ENCODE peak calls at places on chromosomes 6 and 20, in nine cellular contexts. W is cardiac muscle cell; J is heart right ventricle; K is CD8-positive, alpha-beta T cell; R is right atrium auricular region; X is trophoblast cell; C is A549; U is effector memory CD4-positive, alpha-beta T cell; O is IMR-90. V is an unnamed sample.
A peak's percentile ranks its signal among the peaks of the same experiment; 100 is the strongest.

GRCh38 chr6:84738996-84739865 is 25.2 kb downstream of the TBX18 start:
- DNase-seq in K (no peak), U (no peak), R (no peak), C (no peak), W (no peak), X (no peak), O (no peak), J (no peak), V (no peak)

GRCh38 chr6:106084973-106085686 is 1.0 kb upstream of the PRDM1 start:
- DNase-seq in R (no peak), K (no peak), J (no peak), X (no peak), U (no peak), O (peak; percentile 68), W (no peak), C (no peak), V (no peak)

GRCh38 chr6:156839591-156840001 is 62.4 kb downstream of the ARID1B start:
- DNase-seq in K (no peak), J (no peak), X (no peak), C (no peak), O (peak; percentile 67), W (peak; percentile 60), R (peak; percentile 71), U (no peak), V (no peak)

GRCh38 chr20:31440012-31440659 is at the start of gene DEFB123:
- DNase-seq in W (no peak), R (no peak), K (no peak), X (no peak), C (no peak), O (no peak), J (no peak), U (no peak), V (no peak)

GRCh38 chr6:99013661-99014458 is 66.1 kb upstream of the FBXL4 start:
- DNase-seq in X (no peak), C (no peak), U (no peak), O (peak; percentile 23), R (no peak), K (no peak), J (no peak), W (no peak), V (no peak)

GRCh38 chr6:169291639-169292339 is 38.1 kb upstream of the THBS2 start:
- DNase-seq in K (no peak), U (no peak), C (peak; percentile 32), X (peak; percentile 63), J (no peak), R (no peak), O (no peak), W (no peak), V (no peak)

GRCh38 chr6:157964139-157964538 is 17.5 kb upstream of the SYNJ2 start:
- DNase-seq in J (no peak), W (no peak), K (no peak), C (no peak), X (no peak), R (no peak), O (peak; percentile 38), U (no peak), V (no peak)

GRCh38 chr6:161168281-161168891 is 105.5 kb downstream of the AGPAT4 start:
- DNase-seq in X (no peak), W (no peak), U (no peak), O (peak; percentile 99), R (peak; percentile 54), J (no peak), C (peak; percentile 6), K (no peak), V (no peak)

GRCh38 chr6:158751192-158751591 is 68.0 kb downstream of the EZR start:
- DNase-seq in R (no peak), K (no peak), O (no peak), C (no peak), U (no peak), W (no peak), X (no peak), J (no peak), V (no peak)

GRCh38 chr6:31729979-31730630 is 1.0 kb upstream of the DDAH2 start:
- DNase-seq in C (peak; percentile 53), R (peak; percentile 92), W (peak; percentile 97), O (peak; percentile 85), U (peak; percentile 60), X (peak; percentile 65), K (peak; percentile 67), J (peak; percentile 93), V (peak; percentile 82)

GRCh38 chr20:53642196-53643030 is 48.8 kb upstream of the ZNF217 start:
- DNase-seq in W (peak; percentile 54), C (peak; percentile 81), J (no peak), R (no peak), O (peak; percentile 50), U (peak; percentile 16), X (peak; percentile 60), K (peak; percentile 52), V (peak; percentile 53)

GRCh38 chr20:20450461-20451027 is 82.6 kb downstream of the INSM1 start:
- DNase-seq in C (no peak), U (no peak), R (no peak), K (no peak), X (no peak), J (peak; percentile 60), W (no peak), O (no peak), V (no peak)

GRCh38 chr20:59785118-59785959 is 148.1 kb downstream of the SYCP2 start:
- DNase-seq in U (no peak), X (no peak), K (no peak), R (peak; percentile 34), J (no peak), C (no peak), W (no peak), O (no peak), V (no peak)

GRCh38 chr6:136822051-136822378 is 377 bp upstream of the PEX7 start:
- DNase-seq in K (no peak), X (no peak), J (no peak), C (peak; percentile 3), U (no peak), R (no peak), W (no peak), O (peak; percentile 62), V (peak; percentile 14)

GRCh38 chr20:19515074-19515473 is 243.0 kb upstream of the RIN2 start:
- DNase-seq in C (no peak), U (no peak), X (no peak), K (no peak), R (no peak), J (no peak), W (no peak), O (no peak), V (no peak)

GRCh38 chr20:10936786-10937185 is 263.0 kb upstream of the JAG1 start:
- DNase-seq in J (no peak), K (no peak), O (no peak), C (no peak), R (no peak), X (no peak), U (no peak), W (no peak), V (no peak)

GRCh38 chr6:169950558-169950957 is 199.1 kb downstream of the ERMARD start:
- DNase-seq in K (peak; percentile 51), R (peak; percentile 36), O (no peak), U (no peak), X (no peak), W (no peak), C (no peak), J (no peak), V (peak; percentile 57)

GRCh38 chr6:49668083-49668511 is 31.5 kb upstream of the RHAG start:
- DNase-seq in J (no peak), X (no peak), O (no peak), C (no peak), K (no peak), W (no peak), R (no peak), U (no peak), V (no peak)

GRCh38 chr6:30062471-30063178 is 1.6 kb downstream of the POLR1H start:
- DNase-seq in J (no peak), C (no peak), O (no peak), U (no peak), R (no peak), W (no peak), X (no peak), K (no peak), V (peak; percentile 12)
- H3K4me1 ChIP-seq in J (peaks cover 45% of the 10 kb centered on the region), C (peaks cover 26% of the 10 kb centered on the region), O (peaks cover 3% of the 10 kb centered on the region), U (peaks cover 21% of the 10 kb centered on the region), R (no peaks in the 10 kb centered on the region), W (no peaks in the 10 kb centered on the region), X (peaks cover 8% of the 10 kb centered on the region), K (peaks cover 32% of the 10 kb centered on the region), V (peaks cover 38% of the 10 kb centered on the region)

DNA sequence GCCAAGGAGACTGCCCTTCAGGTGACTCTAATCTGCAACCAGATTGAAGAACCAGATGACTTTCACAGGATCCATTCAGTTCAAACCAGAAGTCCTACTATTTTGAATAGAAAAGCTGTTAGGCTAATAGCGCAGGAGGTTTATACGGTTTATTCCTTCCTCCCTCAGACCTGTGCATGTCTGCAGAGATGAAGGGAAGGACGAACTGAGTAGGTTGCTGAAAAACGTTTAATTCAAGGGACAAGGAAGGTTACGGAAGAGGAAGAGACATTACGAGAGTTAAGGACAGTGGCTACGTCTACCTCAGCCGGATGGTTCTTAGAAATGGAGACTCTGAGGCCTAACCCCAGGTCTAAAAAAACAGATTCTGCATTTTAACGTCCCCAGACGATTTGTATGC is 978 bp downstream of the AURKA start:
- DNase-seq in C (no peak), U (no peak), X (no peak), K (no peak), O (no peak), J (no peak), R (no peak), W (no peak), V (peak; percentile 46)
- H3K27ac ChIP-seq in C (peak overlapping the region; percentile 96), U (no peak overlapping the region), X (no peak overlapping the region), K (no peak overlapping the region), O (peak overlapping the region; percentile 19), J (no peak overlapping the region), R (no peak overlapping the region), W (peak overlapping the region; percentile 82), V (peak overlapping the region; percentile 85)

GRCh38 chr6:138018297-138018696 is 88.9 kb downstream of the PERP start:
- DNase-seq in U (no peak), R (no peak), O (no peak), K (no peak), C (no peak), W (no peak), J (no peak), X (no peak), V (no peak)
- H3K4me1 ChIP-seq in U (no peaks in the 10 kb centered on the region), R (no peaks in the 10 kb centered on the region), O (no peaks in the 10 kb centered on the region), K (no peaks in the 10 kb centered on the region), C (no peaks in the 10 kb centered on the region), W (no peaks in the 10 kb centered on the region), J (no peaks in the 10 kb centered on the region), X (no peaks in the 10 kb centered on the region), V (no peaks in the 10 kb centered on the region)

GRCh38 chr20:44586289-44586911 is 4.0 kb downstream of the PKIG start:
- DNase-seq in X (no peak), R (no peak), K (no peak), W (no peak), J (no peak), U (no peak), C (no peak), O (no peak), V (peak; percentile 99)

GRCh38 chr20:44584103-44584690 is 1.8 kb downstream of the PKIG start:
- DNase-seq in K (no peak), X (no peak), C (no peak), R (no peak), U (no peak), J (no peak), O (no peak), W (no peak), V (peak; percentile 71)

GRCh38 chr20:44586986-44587980 is 4.9 kb downstream of the PKIG start:
- DNase-seq in R (no peak), W (no peak), C (no peak), J (no peak), X (peak; percentile 28), K (no peak), O (peak; percentile 50), U (no peak), V (peak; percentile 69)

GRCh38 chr20:44583179-44583578 is 800 bp downstream of the PKIG start:
- DNase-seq in R (no peak), J (no peak), W (no peak), K (no peak), X (no peak), C (no peak), U (no peak), O (peak; percentile 37), V (no peak)

GRCh38 chr20:44585042-44585968 is 2.9 kb downstream of the PKIG start:
- DNase-seq in X (no peak), W (no peak), J (no peak), R (no peak), K (no peak), U (no peak), O (no peak), C (no peak), V (peak; percentile 76)
- H3K27ac ChIP-seq in X (no peak overlapping the region), W (no peak overlapping the region), J (peak overlapping the region; percentile 94), R (peak overlapping the region; percentile 97), K (no peak overlapping the region), U (no peak overlapping the region), O (no peak overlapping the region), C (no peak overlapping the region), V (peak overlapping the region; percentile 98)

V was measured in OCI-LY7.